ENCODE peak calls at places on chromosomes 2 and 18, in five cellular contexts. One of them, this sample, is unnamed.

GRCh38 chr2:101697124-101697793 is at the start of gene MAP4K4:
- DNase-seq in PC-3: peak; percentile 84
- DNase-seq in transverse colon: peak; percentile 78
- DNase-seq in GM06990: peak; percentile 48
- DNase-seq in right lobe of liver: peak; percentile 91
- DNase-seq in this sample: peak; percentile 87

GRCh38 chr2:224101820-224102630 is 62.9 kb upstream of the SERPINE2 start:
- DNase-seq in transverse colon: no peak
- DNase-seq in GM06990: no peak
- DNase-seq in PC-3: peak; percentile 56
- DNase-seq in right lobe of liver: no peak
- DNase-seq in this sample: peak; percentile 100

GRCh38 chr2:57614988-57615387 is 431.6 kb upstream of the VRK2 start:
- DNase-seq in PC-3: no peak
- DNase-seq in transverse colon: no peak
- DNase-seq in GM06990: no peak
- DNase-seq in right lobe of liver: no peak
- DNase-seq in this sample: no peak

GRCh38 chr2:237708491-237708890 is 81.1 kb downstream of the LRRFIP1 start:
- DNase-seq in right lobe of liver: no peak
- DNase-seq in PC-3: no peak
- DNase-seq in transverse colon: no peak
- DNase-seq in GM06990: no peak
- DNase-seq in this sample: no peak

GRCh38 chr2:216344206-216344957 is 27.9 kb downstream of the MARCHF4 start:
- DNase-seq in GM06990: no peak
- DNase-seq in PC-3: no peak
- DNase-seq in transverse colon: no peak
- DNase-seq in right lobe of liver: no peak
- DNase-seq in this sample: peak; percentile 61

GRCh38 chr2:238320648-238321281 is 447 bp downstream of the TRAF3IP1 start:
- DNase-seq in right lobe of liver: no peak
- DNase-seq in GM06990: no peak
- DNase-seq in PC-3: peak; percentile 3
- DNase-seq in transverse colon: no peak
- DNase-seq in this sample: peak; percentile 18

GRCh38 chr2:157246212-157247067 is 11.1 kb upstream of the GALNT5 start:
- DNase-seq in transverse colon: no peak
- DNase-seq in PC-3: peak; percentile 91
- DNase-seq in right lobe of liver: no peak
- DNase-seq in GM06990: peak; percentile 63
- DNase-seq in this sample: peak; percentile 89

GRCh38 chr2:72131916-72132841 is 15.5 kb downstream of the CYP26B1 start:
- DNase-seq in transverse colon: no peak
- DNase-seq in GM06990: no peak
- DNase-seq in right lobe of liver: peak; percentile 48
- DNase-seq in PC-3: no peak
- DNase-seq in this sample: no peak

GRCh38 chr18:60021556-60021955 is 121.8 kb downstream of the PMAIP1 start:
- DNase-seq in right lobe of liver: no peak
- DNase-seq in GM06990: no peak
- DNase-seq in PC-3: no peak
- DNase-seq in transverse colon: no peak
- DNase-seq in this sample: no peak

GRCh38 chr18:12911025-12911927 is 27.2 kb upstream of the PTPN2 start:
- DNase-seq in PC-3: no peak
- DNase-seq in transverse colon: peak; percentile 35
- DNase-seq in GM06990: peak; percentile 63
- DNase-seq in right lobe of liver: no peak
- DNase-seq in this sample: peak; percentile 3

GRCh38 chr2:237429761-237430160 is 15.8 kb upstream of the COL6A3 start:
- DNase-seq in transverse colon: no peak
- DNase-seq in GM06990: no peak
- DNase-seq in right lobe of liver: no peak
- DNase-seq in PC-3: no peak
- DNase-seq in this sample: no peak

GRCh38 chr2:238106698-238107524 is 6.8 kb downstream of the ESPNL start:
- DNase-seq in PC-3: peak; percentile 49
- DNase-seq in GM06990: no peak
- DNase-seq in transverse colon: peak; percentile 39
- DNase-seq in right lobe of liver: peak; percentile 60
- DNase-seq in this sample: no peak

GRCh38 chr2:46162329-46162870 is 134.8 kb upstream of the EPAS1 start:
- DNase-seq in right lobe of liver: no peak
- DNase-seq in transverse colon: no peak
- DNase-seq in GM06990: no peak
- DNase-seq in PC-3: no peak
- DNase-seq in this sample: peak; percentile 73

GRCh38 chr2:191936882-191937405 is 90.1 kb upstream of the CAVIN2 start:
- DNase-seq in PC-3: no peak
- DNase-seq in GM06990: no peak
- DNase-seq in right lobe of liver: no peak
- DNase-seq in transverse colon: no peak
- DNase-seq in this sample: no peak

GRCh38 chr2:17871639-17872038 is 6.8 kb upstream of the KCNS3 start:
- DNase-seq in GM06990: no peak
- DNase-seq in right lobe of liver: no peak
- DNase-seq in transverse colon: no peak
- DNase-seq in PC-3: no peak
- DNase-seq in this sample: no peak

GRCh38 chr2:221125691-221126090 is 446.4 kb downstream of the EPHA4 start:
- DNase-seq in PC-3: no peak
- DNase-seq in transverse colon: no peak
- DNase-seq in right lobe of liver: no peak
- DNase-seq in GM06990: no peak
- DNase-seq in this sample: no peak

GRCh38 chr18:4605222-4605621 is 150.1 kb upstream of the DLGAP1 start:
- DNase-seq in PC-3: no peak
- DNase-seq in transverse colon: no peak
- DNase-seq in right lobe of liver: no peak
- DNase-seq in GM06990: no peak
- DNase-seq in this sample: no peak

GRCh38 chr2:128565441-128565840 is 246.8 kb upstream of the HS6ST1 start:
- DNase-seq in GM06990: no peak
- DNase-seq in right lobe of liver: no peak
- DNase-seq in transverse colon: no peak
- DNase-seq in PC-3: no peak
- DNase-seq in this sample: no peak

GRCh38 chr2:165691615-165692014 is 102.4 kb downstream of the GALNT3 start:
- DNase-seq in right lobe of liver: no peak
- DNase-seq in transverse colon: no peak
- DNase-seq in PC-3: peak; percentile 18
- DNase-seq in GM06990: no peak
- DNase-seq in this sample: peak; percentile 48

GRCh38 chr2:209974566-209974965 is 27.9 kb upstream of the RPE start:
- DNase-seq in transverse colon: no peak
- DNase-seq in PC-3: peak; percentile 45
- DNase-seq in GM06990: no peak
- DNase-seq in right lobe of liver: no peak
- DNase-seq in this sample: no peak

GRCh38 chr18:8972116-8972515 is 130.4 kb upstream of the NDUFV2 start:
- DNase-seq in right lobe of liver: no peak
- DNase-seq in GM06990: no peak
- DNase-seq in PC-3: no peak
- DNase-seq in transverse colon: no peak
- DNase-seq in this sample: no peak

GRCh38 chr2:102141915-102142828 is at the start of gene IL1R1:
- DNase-seq in right lobe of liver: peak; percentile 91
- DNase-seq in PC-3: peak; percentile 80
- DNase-seq in GM06990: no peak
- DNase-seq in transverse colon: peak; percentile 81
- DNase-seq in this sample: peak; percentile 81

GRCh38 chr2:238699307-238700121 is 148.4 kb upstream of the TWIST2 start:
- DNase-seq in right lobe of liver: peak; percentile 31
- DNase-seq in GM06990: no peak
- DNase-seq in transverse colon: no peak
- DNase-seq in PC-3: no peak
- DNase-seq in this sample: no peak

GRCh38 chr2:12636837-12637581 is 79.7 kb upstream of the TRIB2 start:
- DNase-seq in transverse colon: no peak
- DNase-seq in right lobe of liver: no peak
- DNase-seq in GM06990: no peak
- DNase-seq in PC-3: no peak
- DNase-seq in this sample: peak; percentile 15

GRCh38 chr2:127623388-127624320 is 22.3 kb upstream of the GPR17 start:
- DNase-seq in transverse colon: peak; percentile 6
- DNase-seq in right lobe of liver: peak; percentile 55
- DNase-seq in GM06990: no peak
- DNase-seq in PC-3: peak; percentile 85
- DNase-seq in this sample: no peak

GRCh38 chr18:33355756-33356155 is 84.8 kb downstream of the CCDC178 start:
- DNase-seq in transverse colon: no peak
- DNase-seq in PC-3: no peak
- DNase-seq in GM06990: no peak
- DNase-seq in right lobe of liver: no peak
- DNase-seq in this sample: no peak

GRCh38 chr2:241069821-241070281 is 32.2 kb downstream of the MTERF4 start:
- DNase-seq in GM06990: no peak
- DNase-seq in right lobe of liver: no peak
- DNase-seq in PC-3: no peak
- DNase-seq in transverse colon: no peak
- DNase-seq in this sample: no peak

GRCh38 chr2:239537633-239538356 is 137.0 kb upstream of the HDAC4 start:
- DNase-seq in right lobe of liver: peak; percentile 39
- DNase-seq in transverse colon: no peak
- DNase-seq in GM06990: no peak
- DNase-seq in PC-3: no peak
- DNase-seq in this sample: no peak

GRCh38 chr2:240926516-240927389 is 20.6 kb downstream of the CROCC2 start:
- DNase-seq in PC-3: no peak
- DNase-seq in GM06990: no peak
- DNase-seq in right lobe of liver: no peak
- DNase-seq in transverse colon: peak; percentile 8
- DNase-seq in this sample: peak; percentile 13

GRCh38 chr18:23998811-23999210 is 15.7 kb upstream of the TTC39C start:
- DNase-seq in transverse colon: no peak
- DNase-seq in GM06990: no peak
- DNase-seq in right lobe of liver: no peak
- DNase-seq in PC-3: peak; percentile 95
- DNase-seq in this sample: no peak

GRCh38 chr2:3778016-3778415 is 74.6 kb downstream of the DCDC2C start:
- DNase-seq in GM06990: no peak
- DNase-seq in right lobe of liver: no peak
- DNase-seq in PC-3: no peak
- DNase-seq in transverse colon: no peak
- DNase-seq in this sample: no peak

GRCh38 chr2:70795164-70795995 is 4.9 kb upstream of the FIGLA start:
- DNase-seq in right lobe of liver: no peak
- DNase-seq in transverse colon: no peak
- DNase-seq in PC-3: no peak
- DNase-seq in GM06990: no peak
- DNase-seq in this sample: no peak

GRCh38 chr18:42183746-42184145 is 228.7 kb downstream of the PIK3C3 start:
- DNase-seq in right lobe of liver: no peak
- DNase-seq in transverse colon: no peak
- DNase-seq in PC-3: peak; percentile 73
- DNase-seq in GM06990: no peak
- DNase-seq in this sample: peak; percentile 88

GRCh38 chr2:68368657-68369339 is 3.7 kb downstream of the PLEK start:
- DNase-seq in right lobe of liver: no peak
- DNase-seq in transverse colon: no peak
- DNase-seq in GM06990: no peak
- DNase-seq in PC-3: peak; percentile 33
- DNase-seq in this sample: peak; percentile 77

GRCh38 chr2:99154643-99155536 is at the start of the genes LIPT1 and TSGA10:
- DNase-seq in PC-3: peak; percentile 89
- DNase-seq in right lobe of liver: peak; percentile 95
- DNase-seq in transverse colon: peak; percentile 94
- DNase-seq in GM06990: peak; percentile 94
- DNase-seq in this sample: peak; percentile 84
- TF ChIP-seq CTCF in PC-3: peak; percentile 43
- TF ChIP-seq CTCF in right lobe of liver: no peak
- TF ChIP-seq CTCF in transverse colon: no peak
- TF ChIP-seq CTCF in GM06990: peak; percentile 14
- TF ChIP-seq CTCF in this sample: peak; percentile 24

DNA sequence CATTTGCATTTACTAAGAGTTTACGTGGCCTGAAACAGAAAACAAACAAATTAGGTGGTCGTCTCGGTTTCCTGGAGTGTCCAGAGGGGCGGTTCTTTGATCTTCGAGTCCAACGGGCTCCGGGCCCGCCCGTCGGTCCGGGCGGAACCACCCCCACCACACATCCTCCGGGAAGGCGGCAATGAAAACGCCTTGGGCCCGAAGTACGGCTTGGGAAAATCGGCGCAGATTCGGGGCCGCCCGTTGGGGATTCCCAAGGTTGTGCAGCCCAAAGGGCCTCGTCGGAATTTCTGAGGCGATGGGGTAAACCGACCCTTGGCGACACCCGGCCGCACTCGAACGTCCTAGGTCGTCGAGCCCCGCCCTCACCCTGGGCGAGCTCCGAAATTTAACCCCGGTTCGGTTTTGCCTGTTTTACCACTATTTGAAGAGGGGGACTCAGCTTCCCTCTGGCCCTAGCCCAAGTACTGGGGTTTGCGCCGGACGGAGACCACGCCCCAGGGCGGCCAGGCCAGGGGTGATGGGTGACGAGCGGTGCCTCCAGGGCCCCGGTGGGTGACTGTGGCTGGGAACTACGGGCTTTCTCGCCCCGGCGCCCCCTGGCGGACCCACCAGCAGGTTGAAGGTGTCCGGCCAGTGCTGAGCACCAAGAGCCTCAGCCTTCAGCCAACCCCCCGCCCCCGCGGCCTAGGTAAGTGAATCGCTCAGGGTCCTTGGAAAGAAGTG is 1.9 kb upstream of the CFAP53 start:
- DNase-seq in PC-3: no peak
- DNase-seq in right lobe of liver: peak; percentile 91
- DNase-seq in transverse colon: peak; percentile 89
- DNase-seq in GM06990: peak; percentile 92
- DNase-seq in this sample: peak; percentile 59
- H3K4me3 ChIP-seq in PC-3: no peak overlapping the region
- H3K4me3 ChIP-seq in right lobe of liver: peak overlapping the region; percentile 62
- H3K4me3 ChIP-seq in transverse colon: peak overlapping the region; percentile 41
- H3K4me3 ChIP-seq in GM06990: peak overlapping the region; percentile 62
- H3K4me3 ChIP-seq in this sample: peak overlapping the region; percentile 65

DNA sequence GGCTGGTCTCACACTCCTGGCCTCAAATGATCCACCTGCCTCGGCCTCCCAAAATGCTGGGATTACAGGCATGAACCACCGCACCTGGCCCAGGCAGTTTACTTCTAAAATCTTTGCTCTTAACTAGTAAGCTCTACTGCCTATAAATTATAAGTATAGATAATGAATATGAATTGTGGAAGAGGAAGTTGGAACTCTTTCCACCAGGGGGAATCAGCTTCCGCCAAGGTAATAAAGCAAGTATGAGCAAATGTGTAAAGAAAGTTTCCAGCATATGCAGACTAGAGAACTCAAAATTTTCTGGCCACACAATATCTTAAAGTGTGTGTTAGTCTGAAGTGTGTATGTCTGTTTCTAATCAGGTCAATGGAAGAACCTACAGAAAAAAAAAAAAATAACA is 68.0 kb downstream of the RMDN2 start:
- DNase-seq in right lobe of liver: no peak
- DNase-seq in GM06990: no peak
- DNase-seq in transverse colon: no peak
- DNase-seq in PC-3: peak; percentile 60
- DNase-seq in this sample: no peak
- TF ChIP-seq CTCF in right lobe of liver: no peak
- TF ChIP-seq CTCF in GM06990: no peak
- TF ChIP-seq CTCF in transverse colon: no peak
- TF ChIP-seq CTCF in PC-3: peak; percentile 60
- TF ChIP-seq CTCF in this sample: peak; percentile 14

GRCh38 chr18:74994502-74995403 is 214.2 kb downstream of the PTGR3 start:
- DNase-seq in GM06990: peak; percentile 68
- DNase-seq in right lobe of liver: peak; percentile 50
- DNase-seq in PC-3: no peak
- DNase-seq in transverse colon: peak; percentile 38
- DNase-seq in this sample: peak; percentile 13
- H3K4me3 ChIP-seq in GM06990: peak overlapping the region; percentile 45
- H3K4me3 ChIP-seq in right lobe of liver: no peak overlapping the region
- H3K4me3 ChIP-seq in PC-3: no peak overlapping the region
- H3K4me3 ChIP-seq in transverse colon: no peak overlapping the region
- H3K4me3 ChIP-seq in this sample: no peak overlapping the region

This sample was measured in AG10803.